ENCODE peak calls at places on chromosomes 1 and 21, in ten cellular contexts. One of them, this sample, is unnamed.
A peak's percentile ranks its signal among the peaks of the same experiment; 100 is the strongest.

GRCh38 chr1:103527331-103527730 is 1.8 kb downstream of the RNPC3 start:
- DNase-seq in NCI-H82: no peak
- DNase-seq in effector CD4-positive, alpha-beta T cell: no peak
- DNase-seq in activated CD4-positive, alpha-beta T cell treated with anti-CD3 and anti-CD28 coated beads, Interleukin-2, amount 10 ng/mL, durations not matched to agents 7 days and 5 days: no peak
- DNase-seq in putamen: no peak
- DNase-seq in fibroblast of mammary gland: peak; percentile 2
- DNase-seq in skeletal muscle cell: no peak
- DNase-seq in CD8-positive, alpha-beta T cell: no peak
- DNase-seq in mucosa of descending colon: no peak
- DNase-seq in stimulated activated CD8-positive, alpha-beta memory T cell treated with anti-CD3 and anti-CD28 coated beads, Interleukin-15, amount 100 ng/mL, for 24 hours: no peak
- DNase-seq in this sample: no peak

GRCh38 chr1:101741910-101742309 is 254.8 kb downstream of the OLFM3 start:
- DNase-seq in skeletal muscle cell: no peak
- DNase-seq in stimulated activated CD8-positive, alpha-beta memory T cell treated with anti-CD3 and anti-CD28 coated beads, Interleukin-15, amount 100 ng/mL, for 24 hours: no peak
- DNase-seq in effector CD4-positive, alpha-beta T cell: no peak
- DNase-seq in mucosa of descending colon: no peak
- DNase-seq in activated CD4-positive, alpha-beta T cell treated with anti-CD3 and anti-CD28 coated beads, Interleukin-2, amount 10 ng/mL, durations not matched to agents 7 days and 5 days: no peak
- DNase-seq in fibroblast of mammary gland: no peak
- DNase-seq in CD8-positive, alpha-beta T cell: no peak
- DNase-seq in putamen: no peak
- DNase-seq in NCI-H82: no peak
- DNase-seq in this sample: no peak

GRCh38 chr1:9670085-9670484 is 18.6 kb downstream of the PIK3CD start:
- DNase-seq in putamen: no peak
- DNase-seq in activated CD4-positive, alpha-beta T cell treated with anti-CD3 and anti-CD28 coated beads, Interleukin-2, amount 10 ng/mL, durations not matched to agents 7 days and 5 days: no peak
- DNase-seq in skeletal muscle cell: no peak
- DNase-seq in fibroblast of mammary gland: no peak
- DNase-seq in mucosa of descending colon: no peak
- DNase-seq in stimulated activated CD8-positive, alpha-beta memory T cell treated with anti-CD3 and anti-CD28 coated beads, Interleukin-15, amount 100 ng/mL, for 24 hours: no peak
- DNase-seq in effector CD4-positive, alpha-beta T cell: no peak
- DNase-seq in CD8-positive, alpha-beta T cell: no peak
- DNase-seq in NCI-H82: no peak
- DNase-seq in this sample: no peak

GRCh38 chr1:240663160-240663879 is 51.4 kb upstream of the GREM2 start:
- DNase-seq in stimulated activated CD8-positive, alpha-beta memory T cell treated with anti-CD3 and anti-CD28 coated beads, Interleukin-15, amount 100 ng/mL, for 24 hours: no peak
- DNase-seq in skeletal muscle cell: peak; percentile 40
- DNase-seq in CD8-positive, alpha-beta T cell: no peak
- DNase-seq in fibroblast of mammary gland: peak; percentile 87
- DNase-seq in putamen: no peak
- DNase-seq in effector CD4-positive, alpha-beta T cell: no peak
- DNase-seq in mucosa of descending colon: no peak
- DNase-seq in NCI-H82: peak; percentile 83
- DNase-seq in activated CD4-positive, alpha-beta T cell treated with anti-CD3 and anti-CD28 coated beads, Interleukin-2, amount 10 ng/mL, durations not matched to agents 7 days and 5 days: no peak
- DNase-seq in this sample: no peak

GRCh38 chr1:18875796-18876128 is 16.3 kb upstream of the TAS1R2 start:
- DNase-seq in fibroblast of mammary gland: no peak
- DNase-seq in stimulated activated CD8-positive, alpha-beta memory T cell treated with anti-CD3 and anti-CD28 coated beads, Interleukin-15, amount 100 ng/mL, for 24 hours: no peak
- DNase-seq in effector CD4-positive, alpha-beta T cell: no peak
- DNase-seq in skeletal muscle cell: no peak
- DNase-seq in activated CD4-positive, alpha-beta T cell treated with anti-CD3 and anti-CD28 coated beads, Interleukin-2, amount 10 ng/mL, durations not matched to agents 7 days and 5 days: no peak
- DNase-seq in CD8-positive, alpha-beta T cell: no peak
- DNase-seq in mucosa of descending colon: no peak
- DNase-seq in NCI-H82: no peak
- DNase-seq in putamen: no peak
- DNase-seq in this sample: no peak

GRCh38 chr1:201593200-201593828 is 54.4 kb downstream of the NAV1 start:
- DNase-seq in fibroblast of mammary gland: peak; percentile 100
- DNase-seq in activated CD4-positive, alpha-beta T cell treated with anti-CD3 and anti-CD28 coated beads, Interleukin-2, amount 10 ng/mL, durations not matched to agents 7 days and 5 days: no peak
- DNase-seq in NCI-H82: no peak
- DNase-seq in effector CD4-positive, alpha-beta T cell: no peak
- DNase-seq in stimulated activated CD8-positive, alpha-beta memory T cell treated with anti-CD3 and anti-CD28 coated beads, Interleukin-15, amount 100 ng/mL, for 24 hours: no peak
- DNase-seq in mucosa of descending colon: peak; percentile 34
- DNase-seq in CD8-positive, alpha-beta T cell: no peak
- DNase-seq in putamen: no peak
- DNase-seq in skeletal muscle cell: peak; percentile 99
- DNase-seq in this sample: no peak

GRCh38 chr1:47876587-47876963 is 120.6 kb downstream of the TRABD2B start:
- DNase-seq in activated CD4-positive, alpha-beta T cell treated with anti-CD3 and anti-CD28 coated beads, Interleukin-2, amount 10 ng/mL, durations not matched to agents 7 days and 5 days: no peak
- DNase-seq in fibroblast of mammary gland: no peak
- DNase-seq in stimulated activated CD8-positive, alpha-beta memory T cell treated with anti-CD3 and anti-CD28 coated beads, Interleukin-15, amount 100 ng/mL, for 24 hours: no peak
- DNase-seq in effector CD4-positive, alpha-beta T cell: no peak
- DNase-seq in putamen: no peak
- DNase-seq in CD8-positive, alpha-beta T cell: no peak
- DNase-seq in mucosa of descending colon: no peak
- DNase-seq in NCI-H82: no peak
- DNase-seq in skeletal muscle cell: no peak
- DNase-seq in this sample: no peak

GRCh38 chr1:3598051-3598471 is 13.2 kb downstream of the MEGF6 start:
- DNase-seq in mucosa of descending colon: peak; percentile 22
- DNase-seq in effector CD4-positive, alpha-beta T cell: no peak
- DNase-seq in CD8-positive, alpha-beta T cell: no peak
- DNase-seq in NCI-H82: no peak
- DNase-seq in stimulated activated CD8-positive, alpha-beta memory T cell treated with anti-CD3 and anti-CD28 coated beads, Interleukin-15, amount 100 ng/mL, for 24 hours: no peak
- DNase-seq in fibroblast of mammary gland: peak; percentile 3
- DNase-seq in putamen: peak; percentile 29
- DNase-seq in activated CD4-positive, alpha-beta T cell treated with anti-CD3 and anti-CD28 coated beads, Interleukin-2, amount 10 ng/mL, durations not matched to agents 7 days and 5 days: no peak
- DNase-seq in skeletal muscle cell: no peak
- DNase-seq in this sample: peak; percentile 64

GRCh38 chr21:42724226-42724920 is 71.0 kb downstream of the PDE9A start:
- DNase-seq in mucosa of descending colon: peak; percentile 85
- DNase-seq in CD8-positive, alpha-beta T cell: no peak
- DNase-seq in NCI-H82: no peak
- DNase-seq in activated CD4-positive, alpha-beta T cell treated with anti-CD3 and anti-CD28 coated beads, Interleukin-2, amount 10 ng/mL, durations not matched to agents 7 days and 5 days: no peak
- DNase-seq in stimulated activated CD8-positive, alpha-beta memory T cell treated with anti-CD3 and anti-CD28 coated beads, Interleukin-15, amount 100 ng/mL, for 24 hours: no peak
- DNase-seq in putamen: no peak
- DNase-seq in fibroblast of mammary gland: peak; percentile 93
- DNase-seq in effector CD4-positive, alpha-beta T cell: no peak
- DNase-seq in skeletal muscle cell: peak; percentile 85
- DNase-seq in this sample: no peak

GRCh38 chr1:119815361-119815760 is 4.1 kb upstream of the REG4 start:
- DNase-seq in CD8-positive, alpha-beta T cell: no peak
- DNase-seq in fibroblast of mammary gland: peak; percentile 63
- DNase-seq in stimulated activated CD8-positive, alpha-beta memory T cell treated with anti-CD3 and anti-CD28 coated beads, Interleukin-15, amount 100 ng/mL, for 24 hours: no peak
- DNase-seq in NCI-H82: no peak
- DNase-seq in effector CD4-positive, alpha-beta T cell: no peak
- DNase-seq in skeletal muscle cell: no peak
- DNase-seq in mucosa of descending colon: no peak
- DNase-seq in activated CD4-positive, alpha-beta T cell treated with anti-CD3 and anti-CD28 coated beads, Interleukin-2, amount 10 ng/mL, durations not matched to agents 7 days and 5 days: no peak
- DNase-seq in putamen: no peak
- DNase-seq in this sample: no peak

GRCh38 chr1:66607458-66607857 is 73.5 kb downstream of the SGIP1 start:
- DNase-seq in fibroblast of mammary gland: no peak
- DNase-seq in effector CD4-positive, alpha-beta T cell: no peak
- DNase-seq in skeletal muscle cell: no peak
- DNase-seq in activated CD4-positive, alpha-beta T cell treated with anti-CD3 and anti-CD28 coated beads, Interleukin-2, amount 10 ng/mL, durations not matched to agents 7 days and 5 days: no peak
- DNase-seq in putamen: no peak
- DNase-seq in mucosa of descending colon: peak; percentile 3
- DNase-seq in NCI-H82: peak; percentile 51
- DNase-seq in stimulated activated CD8-positive, alpha-beta memory T cell treated with anti-CD3 and anti-CD28 coated beads, Interleukin-15, amount 100 ng/mL, for 24 hours: no peak
- DNase-seq in CD8-positive, alpha-beta T cell: no peak
- DNase-seq in this sample: no peak

GRCh38 chr1:66351474-66351873 is 182.5 kb upstream of the SGIP1 start:
- DNase-seq in skeletal muscle cell: no peak
- DNase-seq in effector CD4-positive, alpha-beta T cell: no peak
- DNase-seq in putamen: no peak
- DNase-seq in mucosa of descending colon: no peak
- DNase-seq in CD8-positive, alpha-beta T cell: no peak
- DNase-seq in stimulated activated CD8-positive, alpha-beta memory T cell treated with anti-CD3 and anti-CD28 coated beads, Interleukin-15, amount 100 ng/mL, for 24 hours: no peak
- DNase-seq in fibroblast of mammary gland: no peak
- DNase-seq in activated CD4-positive, alpha-beta T cell treated with anti-CD3 and anti-CD28 coated beads, Interleukin-2, amount 10 ng/mL, durations not matched to agents 7 days and 5 days: no peak
- DNase-seq in NCI-H82: no peak
- DNase-seq in this sample: no peak

GRCh38 chr1:116361648-116362047 is 11.4 kb upstream of the ATP1A1 start:
- DNase-seq in CD8-positive, alpha-beta T cell: no peak
- DNase-seq in fibroblast of mammary gland: no peak
- DNase-seq in activated CD4-positive, alpha-beta T cell treated with anti-CD3 and anti-CD28 coated beads, Interleukin-2, amount 10 ng/mL, durations not matched to agents 7 days and 5 days: no peak
- DNase-seq in stimulated activated CD8-positive, alpha-beta memory T cell treated with anti-CD3 and anti-CD28 coated beads, Interleukin-15, amount 100 ng/mL, for 24 hours: no peak
- DNase-seq in effector CD4-positive, alpha-beta T cell: no peak
- DNase-seq in NCI-H82: no peak
- DNase-seq in skeletal muscle cell: no peak
- DNase-seq in mucosa of descending colon: no peak
- DNase-seq in putamen: no peak
- DNase-seq in this sample: no peak

GRCh38 chr21:46092811-46093667 is 4.9 kb upstream of the COL6A2 start:
- DNase-seq in stimulated activated CD8-positive, alpha-beta memory T cell treated with anti-CD3 and anti-CD28 coated beads, Interleukin-15, amount 100 ng/mL, for 24 hours: no peak
- DNase-seq in effector CD4-positive, alpha-beta T cell: no peak
- DNase-seq in NCI-H82: no peak
- DNase-seq in CD8-positive, alpha-beta T cell: no peak
- DNase-seq in activated CD4-positive, alpha-beta T cell treated with anti-CD3 and anti-CD28 coated beads, Interleukin-2, amount 10 ng/mL, durations not matched to agents 7 days and 5 days: no peak
- DNase-seq in fibroblast of mammary gland: peak; percentile 70
- DNase-seq in mucosa of descending colon: no peak
- DNase-seq in skeletal muscle cell: no peak
- DNase-seq in putamen: no peak
- DNase-seq in this sample: peak; percentile 2

GRCh38 chr1:21384620-21385019 is 55.3 kb upstream of the NBPF3 start:
- DNase-seq in NCI-H82: peak; percentile 73
- DNase-seq in mucosa of descending colon: peak; percentile 26
- DNase-seq in effector CD4-positive, alpha-beta T cell: no peak
- DNase-seq in activated CD4-positive, alpha-beta T cell treated with anti-CD3 and anti-CD28 coated beads, Interleukin-2, amount 10 ng/mL, durations not matched to agents 7 days and 5 days: no peak
- DNase-seq in putamen: no peak
- DNase-seq in CD8-positive, alpha-beta T cell: no peak
- DNase-seq in stimulated activated CD8-positive, alpha-beta memory T cell treated with anti-CD3 and anti-CD28 coated beads, Interleukin-15, amount 100 ng/mL, for 24 hours: no peak
- DNase-seq in skeletal muscle cell: no peak
- DNase-seq in fibroblast of mammary gland: no peak
- DNase-seq in this sample: no peak

GRCh38 chr1:171877711-171878110 is 36.4 kb downstream of the DNM3 start:
- DNase-seq in effector CD4-positive, alpha-beta T cell: no peak
- DNase-seq in putamen: no peak
- DNase-seq in skeletal muscle cell: no peak
- DNase-seq in CD8-positive, alpha-beta T cell: no peak
- DNase-seq in NCI-H82: no peak
- DNase-seq in fibroblast of mammary gland: peak; percentile 34
- DNase-seq in activated CD4-positive, alpha-beta T cell treated with anti-CD3 and anti-CD28 coated beads, Interleukin-2, amount 10 ng/mL, durations not matched to agents 7 days and 5 days: no peak
- DNase-seq in stimulated activated CD8-positive, alpha-beta memory T cell treated with anti-CD3 and anti-CD28 coated beads, Interleukin-15, amount 100 ng/mL, for 24 hours: no peak
- DNase-seq in mucosa of descending colon: no peak
- DNase-seq in this sample: no peak

GRCh38 chr1:92859400-92860039 is 27.7 kb downstream of the RPL5 start:
- DNase-seq in stimulated activated CD8-positive, alpha-beta memory T cell treated with anti-CD3 and anti-CD28 coated beads, Interleukin-15, amount 100 ng/mL, for 24 hours: no peak
- DNase-seq in activated CD4-positive, alpha-beta T cell treated with anti-CD3 and anti-CD28 coated beads, Interleukin-2, amount 10 ng/mL, durations not matched to agents 7 days and 5 days: no peak
- DNase-seq in fibroblast of mammary gland: no peak
- DNase-seq in NCI-H82: peak; percentile 35
- DNase-seq in mucosa of descending colon: no peak
- DNase-seq in CD8-positive, alpha-beta T cell: no peak
- DNase-seq in putamen: no peak
- DNase-seq in skeletal muscle cell: no peak
- DNase-seq in effector CD4-positive, alpha-beta T cell: no peak
- DNase-seq in this sample: no peak

GRCh38 chr1:202968351-202968750 is 1.3 kb upstream of the CYB5R1 start:
- DNase-seq in CD8-positive, alpha-beta T cell: no peak
- DNase-seq in activated CD4-positive, alpha-beta T cell treated with anti-CD3 and anti-CD28 coated beads, Interleukin-2, amount 10 ng/mL, durations not matched to agents 7 days and 5 days: no peak
- DNase-seq in putamen: no peak
- DNase-seq in fibroblast of mammary gland: no peak
- DNase-seq in effector CD4-positive, alpha-beta T cell: no peak
- DNase-seq in mucosa of descending colon: no peak
- DNase-seq in stimulated activated CD8-positive, alpha-beta memory T cell treated with anti-CD3 and anti-CD28 coated beads, Interleukin-15, amount 100 ng/mL, for 24 hours: no peak
- DNase-seq in skeletal muscle cell: no peak
- DNase-seq in NCI-H82: no peak
- DNase-seq in this sample: no peak

GRCh38 chr21:36396971-36397370 is 11.8 kb downstream of the CHAF1B start:
- DNase-seq in CD8-positive, alpha-beta T cell: no peak
- DNase-seq in activated CD4-positive, alpha-beta T cell treated with anti-CD3 and anti-CD28 coated beads, Interleukin-2, amount 10 ng/mL, durations not matched to agents 7 days and 5 days: no peak
- DNase-seq in skeletal muscle cell: no peak
- DNase-seq in putamen: no peak
- DNase-seq in NCI-H82: peak; percentile 73
- DNase-seq in mucosa of descending colon: no peak
- DNase-seq in effector CD4-positive, alpha-beta T cell: no peak
- DNase-seq in fibroblast of mammary gland: no peak
- DNase-seq in stimulated activated CD8-positive, alpha-beta memory T cell treated with anti-CD3 and anti-CD28 coated beads, Interleukin-15, amount 100 ng/mL, for 24 hours: no peak
- DNase-seq in this sample: no peak

GRCh38 chr1:182163821-182164223 is 102.3 kb upstream of the ZNF648 start:
- DNase-seq in effector CD4-positive, alpha-beta T cell: no peak
- DNase-seq in fibroblast of mammary gland: peak; percentile 52
- DNase-seq in NCI-H82: no peak
- DNase-seq in stimulated activated CD8-positive, alpha-beta memory T cell treated with anti-CD3 and anti-CD28 coated beads, Interleukin-15, amount 100 ng/mL, for 24 hours: no peak
- DNase-seq in activated CD4-positive, alpha-beta T cell treated with anti-CD3 and anti-CD28 coated beads, Interleukin-2, amount 10 ng/mL, durations not matched to agents 7 days and 5 days: no peak
- DNase-seq in CD8-positive, alpha-beta T cell: no peak
- DNase-seq in mucosa of descending colon: no peak
- DNase-seq in skeletal muscle cell: no peak
- DNase-seq in putamen: peak; percentile 57
- DNase-seq in this sample: no peak

GRCh38 chr1:113793878-113794834 is 18.1 kb downstream of the RSBN1 start:
- DNase-seq in effector CD4-positive, alpha-beta T cell: no peak
- DNase-seq in putamen: no peak
- DNase-seq in CD8-positive, alpha-beta T cell: no peak
- DNase-seq in stimulated activated CD8-positive, alpha-beta memory T cell treated with anti-CD3 and anti-CD28 coated beads, Interleukin-15, amount 100 ng/mL, for 24 hours: no peak
- DNase-seq in activated CD4-positive, alpha-beta T cell treated with anti-CD3 and anti-CD28 coated beads, Interleukin-2, amount 10 ng/mL, durations not matched to agents 7 days and 5 days: no peak
- DNase-seq in NCI-H82: no peak
- DNase-seq in fibroblast of mammary gland: no peak
- DNase-seq in mucosa of descending colon: no peak
- DNase-seq in skeletal muscle cell: no peak
- DNase-seq in this sample: no peak

GRCh38 chr1:178143730-178144343 is 49.9 kb downstream of the RASAL2 start:
- DNase-seq in CD8-positive, alpha-beta T cell: no peak
- DNase-seq in skeletal muscle cell: no peak
- DNase-seq in stimulated activated CD8-positive, alpha-beta memory T cell treated with anti-CD3 and anti-CD28 coated beads, Interleukin-15, amount 100 ng/mL, for 24 hours: no peak
- DNase-seq in mucosa of descending colon: no peak
- DNase-seq in NCI-H82: peak; percentile 17
- DNase-seq in putamen: no peak
- DNase-seq in effector CD4-positive, alpha-beta T cell: no peak
- DNase-seq in activated CD4-positive, alpha-beta T cell treated with anti-CD3 and anti-CD28 coated beads, Interleukin-2, amount 10 ng/mL, durations not matched to agents 7 days and 5 days: no peak
- DNase-seq in fibroblast of mammary gland: peak; percentile 71
- DNase-seq in this sample: no peak

GRCh38 chr1:171935664-171936063 is 94.4 kb downstream of the DNM3 start:
- DNase-seq in activated CD4-positive, alpha-beta T cell treated with anti-CD3 and anti-CD28 coated beads, Interleukin-2, amount 10 ng/mL, durations not matched to agents 7 days and 5 days: no peak
- DNase-seq in fibroblast of mammary gland: peak; percentile 9
- DNase-seq in putamen: no peak
- DNase-seq in CD8-positive, alpha-beta T cell: no peak
- DNase-seq in skeletal muscle cell: no peak
- DNase-seq in effector CD4-positive, alpha-beta T cell: no peak
- DNase-seq in stimulated activated CD8-positive, alpha-beta memory T cell treated with anti-CD3 and anti-CD28 coated beads, Interleukin-15, amount 100 ng/mL, for 24 hours: no peak
- DNase-seq in mucosa of descending colon: no peak
- DNase-seq in NCI-H82: no peak
- DNase-seq in this sample: no peak